ENCODE peak calls at places on chromosomes 13 and 19, in five cellular contexts. One of them, this sample, is unnamed.

GRCh38 chr19:2443116-2443784 is 13.5 kb downstream of the LMNB2 start:
- DNase-seq in astrocyte: no peak
- DNase-seq in substantia nigra: no peak
- DNase-seq in right atrium auricular region: no peak
- DNase-seq in lung: no peak
- DNase-seq in this sample: no peak

GRCh38 chr13:30615851-30616311 is 1.8 kb upstream of the USPL1 start:
- DNase-seq in astrocyte: peak
- DNase-seq in substantia nigra: no peak
- DNase-seq in right atrium auricular region: no peak
- DNase-seq in lung: no peak
- DNase-seq in this sample: no peak

GRCh38 chr19:45413497-45413896 is 7.1 kb downstream of the POLR1G start:
- DNase-seq in right atrium auricular region: no peak
- DNase-seq in astrocyte: no peak
- DNase-seq in lung: no peak
- DNase-seq in substantia nigra: no peak
- DNase-seq in this sample: no peak

GRCh38 chr13:57874530-57874929 is 243.0 kb downstream of the PCDH17 start:
- DNase-seq in lung: no peak
- DNase-seq in substantia nigra: no peak
- DNase-seq in right atrium auricular region: no peak
- DNase-seq in astrocyte: peak
- DNase-seq in this sample: no peak

GRCh38 chr19:55537741-55538111 is 793 bp upstream of the SBK2 start:
- DNase-seq in substantia nigra: no peak
- DNase-seq in lung: no peak
- DNase-seq in astrocyte: peak
- DNase-seq in right atrium auricular region: no peak
- DNase-seq in this sample: no peak

GRCh38 chr13:52127783-52128702 is 830 bp downstream of the NEK5 start:
- DNase-seq in astrocyte: peak
- DNase-seq in right atrium auricular region: no peak
- DNase-seq in lung: peak
- DNase-seq in substantia nigra: peak
- DNase-seq in this sample: no peak

GRCh38 chr13:29548722-29549446 is 46.6 kb downstream of the SLC7A1 start:
- DNase-seq in lung: no peak
- DNase-seq in substantia nigra: no peak
- DNase-seq in astrocyte: peak
- DNase-seq in right atrium auricular region: no peak
- DNase-seq in this sample: no peak

GRCh38 chr13:76764429-76764828 is 121.8 kb downstream of the KCTD12 start:
- DNase-seq in astrocyte: no peak
- DNase-seq in substantia nigra: no peak
- DNase-seq in right atrium auricular region: peak
- DNase-seq in lung: peak
- DNase-seq in this sample: no peak

GRCh38 chr13:99265823-99266426 is 7.7 kb upstream of the GPR18 start:
- DNase-seq in substantia nigra: no peak
- DNase-seq in lung: no peak
- DNase-seq in right atrium auricular region: no peak
- DNase-seq in astrocyte: peak
- DNase-seq in this sample: no peak

GRCh38 chr13:29954082-29955043 is 103.9 kb upstream of the UBL3 start:
- DNase-seq in substantia nigra: no peak
- DNase-seq in right atrium auricular region: no peak
- DNase-seq in lung: no peak
- DNase-seq in astrocyte: no peak
- DNase-seq in this sample: no peak

GRCh38 chr19:18774782-18775444 is 16.2 kb downstream of the COMP start:
- DNase-seq in astrocyte: no peak
- DNase-seq in substantia nigra: no peak
- DNase-seq in lung: no peak
- DNase-seq in right atrium auricular region: no peak
- DNase-seq in this sample: no peak

GRCh38 chr13:33213797-33214196 is 71.8 kb downstream of the STARD13 start:
- DNase-seq in right atrium auricular region: no peak
- DNase-seq in lung: no peak
- DNase-seq in astrocyte: peak
- DNase-seq in substantia nigra: no peak
- DNase-seq in this sample: no peak

GRCh38 chr13:32969516-32969941 is 46.7 kb upstream of the KL start:
- DNase-seq in right atrium auricular region: peak
- DNase-seq in astrocyte: peak
- DNase-seq in lung: no peak
- DNase-seq in substantia nigra: no peak
- DNase-seq in this sample: no peak

DNA sequence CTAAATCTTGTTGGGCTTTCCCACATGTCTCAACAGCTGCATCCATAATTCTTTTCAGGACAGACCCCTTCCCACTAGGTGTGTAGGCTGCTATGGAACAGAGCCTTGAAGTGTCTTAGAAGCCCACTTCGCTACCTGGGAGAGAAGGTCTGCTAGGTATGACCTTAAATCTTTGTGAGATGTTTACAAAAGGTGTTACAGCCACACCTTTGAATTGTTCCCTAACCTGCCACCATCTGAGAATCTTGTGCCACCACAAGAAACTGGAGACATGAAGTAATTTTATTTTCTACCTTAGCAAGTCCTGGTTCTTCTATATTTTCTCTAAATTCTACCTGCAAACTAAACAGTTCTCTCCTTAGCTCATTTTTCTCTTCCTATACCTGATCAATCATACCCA is 67.4 kb upstream of the IL17D start:
- DNase-seq in lung: no peak
- DNase-seq in substantia nigra: no peak
- DNase-seq in right atrium auricular region: no peak
- DNase-seq in astrocyte: no peak
- DNase-seq in this sample: no peak
- H3K27ac ChIP-seq in lung: no peak
- H3K27ac ChIP-seq in substantia nigra: no peak
- H3K27ac ChIP-seq in right atrium auricular region: no peak
- H3K27ac ChIP-seq in astrocyte: no peak
- H3K27ac ChIP-seq in this sample: no peak

GRCh38 chr19:17246681-17247425 is 1.1 kb upstream of the NR2F6 start:
- DNase-seq in right atrium auricular region: no peak
- DNase-seq in astrocyte: no peak
- DNase-seq in substantia nigra: no peak
- DNase-seq in lung: no peak
- DNase-seq in this sample: no peak

GRCh38 chr19:17244618-17245534 is 843 bp downstream of the NR2F6 start:
- DNase-seq in substantia nigra: no peak
- DNase-seq in astrocyte: no peak
- DNase-seq in right atrium auricular region: no peak
- DNase-seq in lung: no peak
- DNase-seq in this sample: no peak

GRCh38 chr19:17245535-17245984 is at the start of gene NR2F6:
- DNase-seq in lung: no peak
- DNase-seq in substantia nigra: no peak
- DNase-seq in right atrium auricular region: no peak
- DNase-seq in astrocyte: no peak
- DNase-seq in this sample: no peak

GRCh38 chr19:17249887-17250548 is 4.3 kb upstream of the NR2F6 start:
- DNase-seq in right atrium auricular region: no peak
- DNase-seq in lung: no peak
- DNase-seq in substantia nigra: no peak
- DNase-seq in astrocyte: no peak
- DNase-seq in this sample: no peak

GRCh38 chr19:17248011-17248776 is 2.5 kb upstream of the NR2F6 start:
- DNase-seq in lung: no peak
- DNase-seq in right atrium auricular region: no peak
- DNase-seq in substantia nigra: no peak
- DNase-seq in astrocyte: no peak
- DNase-seq in this sample: no peak
- H3K27ac ChIP-seq in lung: no peak
- H3K27ac ChIP-seq in right atrium auricular region: no peak
- H3K27ac ChIP-seq in substantia nigra: no peak
- H3K27ac ChIP-seq in astrocyte: no peak
- H3K27ac ChIP-seq in this sample: no peak

GRCh38 chr19:33193269-33193863 is 764 bp upstream of the LRP3 start:
- DNase-seq in substantia nigra: no peak
- DNase-seq in lung: no peak
- DNase-seq in astrocyte: no peak
- DNase-seq in right atrium auricular region: no peak
- DNase-seq in this sample: no peak
- H3K27ac ChIP-seq in substantia nigra: no peak
- H3K27ac ChIP-seq in lung: no peak
- H3K27ac ChIP-seq in astrocyte: no peak
- H3K27ac ChIP-seq in right atrium auricular region: no peak
- H3K27ac ChIP-seq in this sample: peak

DNA sequence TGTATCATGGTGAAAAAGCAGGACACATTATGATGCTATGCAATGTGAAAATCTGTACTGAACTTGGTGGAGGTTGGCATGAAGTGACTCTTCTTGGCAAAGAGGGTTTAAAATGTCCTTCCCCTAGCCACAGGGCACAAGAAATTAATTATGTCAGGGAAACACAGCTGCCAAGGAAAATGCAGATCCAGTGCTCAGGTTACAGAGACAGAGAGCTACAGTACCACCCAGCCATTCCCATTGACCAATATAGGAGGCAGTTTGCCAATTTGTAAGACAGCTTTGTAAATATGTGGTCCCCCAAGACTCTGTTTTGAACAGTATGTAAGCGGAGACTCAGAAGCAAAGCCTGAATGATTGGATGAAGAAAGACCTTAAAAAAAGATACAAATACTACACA is 69.4 kb upstream of the KLF12 start:
- DNase-seq in lung: no peak
- DNase-seq in right atrium auricular region: no peak
- DNase-seq in astrocyte: peak
- DNase-seq in substantia nigra: no peak
- DNase-seq in this sample: no peak
- H3K27ac ChIP-seq in lung: no peak
- H3K27ac ChIP-seq in right atrium auricular region: no peak
- H3K27ac ChIP-seq in astrocyte: peak
- H3K27ac ChIP-seq in substantia nigra: no peak
- H3K27ac ChIP-seq in this sample: no peak

This sample was measured in caudate nucleus.